ENCODE peak calls at places on chromosomes 4 and X, in nine cellular contexts. M is H1, A is Peyer's patch, K is breast epithelium, F is endodermal cell, L is psoas muscle, J is IMR-90, C is esophagus squamous epithelium, G is heart left ventricle. X is an unnamed sample. For H3K27me3, the result is how much of the 10 kb centered on the place peaks cover.

GRCh38 chrX:41802958-41803357 is 79.0 kb downstream of the GPR82 start:
- DNase-seq in M (peak), K (no peak), C (no peak), G (no peak), L (no peak), J (no peak), F (peak), A (no peak), X (no peak)

GRCh38 chrX:106608016-106608415 is 3.8 kb upstream of the RADX start:
- DNase-seq in K (no peak), J (no peak), F (no peak), L (no peak), G (no peak), M (no peak), A (no peak), C (no peak), X (no peak)

GRCh38 chrX:63128509-63128908 is 222.6 kb downstream of the SPIN4 start:
- DNase-seq in A (no peak), C (no peak), J (peak), K (no peak), G (no peak), M (no peak), F (peak), L (no peak), X (no peak)

GRCh38 chr4:3270141-3270611 is 21.2 kb downstream of the MSANTD1 start:
- DNase-seq in G (no peak), A (no peak), C (no peak), J (no peak), L (peak), K (no peak), M (no peak), F (no peak), X (no peak)

GRCh38 chrX:24988314-24988713 is 27.5 kb downstream of the ARX start:
- DNase-seq in K (no peak), J (no peak), F (no peak), G (no peak), A (no peak), C (no peak), M (no peak), L (no peak), X (no peak)

GRCh38 chr4:176357359-176358082 is 37.8 kb downstream of the SPCS3 start:
- DNase-seq in L (no peak), J (peak), F (no peak), G (no peak), C (no peak), A (no peak), K (no peak), M (no peak), X (no peak)

GRCh38 chrX:130086414-130087207 is 23.7 kb downstream of the ELF4 start:
- DNase-seq in F (no peak), M (no peak), A (peak), L (no peak), C (peak), G (no peak), J (no peak), K (no peak), X (no peak)

GRCh38 chrX:47873123-47873522 is 36.4 kb downstream of the ZNF81 start:
- DNase-seq in C (no peak), F (no peak), G (no peak), L (no peak), M (no peak), K (no peak), A (no peak), J (no peak), X (no peak)

GRCh38 chr4:110480741-110481271 is 4.9 kb downstream of the ENPEP start:
- DNase-seq in J (no peak), M (no peak), C (no peak), F (no peak), L (no peak), G (no peak), K (no peak), A (no peak), X (no peak)

GRCh38 chrX:53440631-53441517 is 6.7 kb upstream of the HSD17B10 start:
- DNase-seq in M (no peak), A (peak), L (peak), K (peak), F (peak), C (peak), G (peak), J (peak), X (peak)

GRCh38 chrX:22134681-22135080 is 102.6 kb downstream of the PHEX start:
- DNase-seq in J (peak), L (no peak), K (no peak), A (no peak), M (no peak), G (no peak), F (no peak), C (no peak), X (peak)

GRCh38 chr4:23889814-23890269 is at the start of gene PPARGC1A:
- DNase-seq in A (no peak), J (peak), M (no peak), F (peak), L (peak), C (no peak), K (peak), G (no peak), X (no peak)

GRCh38 chr4:118158946-118159345 is 124.7 kb downstream of the NDST3 start:
- DNase-seq in F (no peak), C (no peak), G (no peak), J (no peak), L (no peak), K (no peak), M (no peak), A (no peak), X (no peak)

GRCh38 chrX:56232221-56233082 is at the start of gene KLF8:
- DNase-seq in C (no peak), F (peak), K (peak), M (no peak), G (peak), L (peak), A (peak), J (no peak), X (peak)

GRCh38 chr4:82382756-82383155 is 9.0 kb upstream of the HNRNPD start:
- DNase-seq in L (no peak), A (no peak), G (no peak), M (no peak), C (no peak), K (no peak), F (no peak), J (no peak), X (no peak)

GRCh38 chr4:167868163-167868562 is 224.2 kb upstream of the ANXA10 start:
- DNase-seq in G (no peak), L (no peak), M (no peak), K (no peak), J (peak), A (no peak), F (no peak), C (no peak), X (no peak)

GRCh38 chr4:3819210-3819919 is 53.2 kb downstream of the ADRA2C start:
- DNase-seq in C (no peak), L (peak), F (no peak), M (no peak), G (peak), J (no peak), K (no peak), A (no peak), X (no peak)

GRCh38 chr4:16505726-16506125 is 279.5 kb upstream of the TAPT1 start:
- DNase-seq in J (peak), F (peak), G (no peak), L (no peak), A (no peak), M (peak), K (no peak), C (no peak), X (no peak)

GRCh38 chrX:37350034-37350365 is 836 bp downstream of the PRRG1 start:
- DNase-seq in A (no peak), F (no peak), L (no peak), G (no peak), J (peak), M (no peak), C (no peak), K (no peak), X (no peak)

GRCh38 chrX:50442426-50443116 is 28.1 kb downstream of the DGKK start:
- DNase-seq in K (no peak), M (no peak), F (no peak), G (no peak), C (no peak), J (no peak), L (no peak), A (no peak), X (no peak)

GRCh38 chrX:9895225-9895912 is 71.8 kb upstream of the CLDN34 start:
- DNase-seq in J (no peak), A (no peak), L (no peak), F (no peak), C (no peak), G (no peak), M (no peak), K (no peak), X (no peak)

GRCh38 chr4:168304744-168305459 is 13.7 kb downstream of the DDX60 start:
- DNase-seq in G (no peak), C (no peak), L (no peak), J (peak), A (no peak), K (no peak), M (no peak), F (no peak), X (peak)

GRCh38 chr4:31204895-31205294 is 484.7 kb downstream of the PCDH7 start:
- DNase-seq in A (no peak), F (no peak), M (no peak), K (no peak), J (no peak), C (no peak), L (no peak), G (no peak), X (no peak)

GRCh38 chr4:42018451-42018850 is 28.1 kb downstream of the SLC30A9 start:
- DNase-seq in C (no peak), K (no peak), A (no peak), L (no peak), M (no peak), J (no peak), F (no peak), G (no peak), X (no peak)

GRCh38 chrX:3066555-3066954 is 25.3 kb downstream of the ARSF start:
- DNase-seq in A (no peak), M (no peak), G (no peak), F (no peak), C (no peak), J (peak), L (no peak), K (no peak), X (peak)

GRCh38 chr4:169099775-169100180 is 89.7 kb upstream of the CBR4 start:
- DNase-seq in J (peak), F (no peak), K (no peak), A (no peak), M (no peak), C (no peak), G (no peak), L (no peak), X (no peak)

GRCh38 chrX:6778547-6779231 is 243.8 kb upstream of the VCX3A start:
- DNase-seq in F (peak), J (no peak), K (no peak), A (no peak), M (no peak), G (no peak), C (no peak), L (no peak), X (no peak)

GRCh38 chr4:57157611-57158137 is 47.5 kb upstream of the IGFBP7 start:
- DNase-seq in L (no peak), G (no peak), A (no peak), F (no peak), J (no peak), K (no peak), M (no peak), C (no peak), X (no peak)

GRCh38 chr4:8601556-8601955 is 9.0 kb downstream of the CPZ start:
- DNase-seq in L (no peak), M (no peak), A (no peak), J (no peak), C (no peak), G (no peak), K (no peak), F (no peak), X (no peak)

GRCh38 chrX:120299928-120300327 is 11.3 kb downstream of the TMEM255A start:
- DNase-seq in K (no peak), A (no peak), F (peak), L (no peak), M (no peak), J (no peak), C (no peak), G (no peak), X (no peak)

GRCh38 chr4:138334346-138335016 is 92.3 kb upstream of the SLC7A11 start:
- DNase-seq in F (no peak), C (no peak), J (no peak), K (no peak), G (no peak), A (no peak), M (no peak), L (no peak), X (no peak)

GRCh38 chr4:177275999-177276398 is 33.7 kb upstream of the NEIL3 start:
- DNase-seq in C (no peak), A (no peak), M (no peak), F (no peak), K (no peak), J (no peak), L (no peak), G (no peak), X (no peak)

GRCh38 chr4:94686086-94686485 is 71.7 kb upstream of the BMPR1B start:
- DNase-seq in A (no peak), L (no peak), F (no peak), C (no peak), M (no peak), G (no peak), J (no peak), K (no peak), X (no peak)

GRCh38 chr4:102554482-102554881 is 53.3 kb downstream of the NFKB1 start:
- DNase-seq in L (peak), F (peak), K (no peak), A (no peak), M (no peak), J (peak), G (peak), C (no peak), X (no peak)

DNA sequence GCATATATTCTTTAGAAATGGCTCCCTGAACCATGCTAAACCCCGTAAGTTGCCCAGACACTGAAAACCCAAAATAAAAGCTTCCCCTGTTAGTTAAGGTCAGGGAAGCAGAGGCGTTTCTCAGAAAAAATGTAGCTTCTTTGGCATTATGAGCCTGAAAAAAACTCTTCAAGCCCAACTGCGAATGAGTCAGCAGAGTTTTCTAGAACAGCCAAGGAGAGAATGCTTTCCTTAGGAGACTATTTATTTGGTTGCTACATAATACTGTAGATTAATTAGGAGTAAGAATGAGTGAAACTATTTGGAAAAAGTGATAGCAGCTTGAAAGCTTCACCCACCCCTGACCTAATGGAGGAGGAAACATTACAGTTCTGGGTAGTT is 53.9 kb upstream of the ATXN3L start:
- DNase-seq in F (no peak), J (peak), G (no peak), M (no peak), K (no peak), A (no peak), L (no peak), C (no peak), X (no peak)
- H3K27ac ChIP-seq in F (no peak), J (peak), G (peak), M (no peak), K (peak), A (no peak), L (no peak), C (peak), X (peak)

DNA sequence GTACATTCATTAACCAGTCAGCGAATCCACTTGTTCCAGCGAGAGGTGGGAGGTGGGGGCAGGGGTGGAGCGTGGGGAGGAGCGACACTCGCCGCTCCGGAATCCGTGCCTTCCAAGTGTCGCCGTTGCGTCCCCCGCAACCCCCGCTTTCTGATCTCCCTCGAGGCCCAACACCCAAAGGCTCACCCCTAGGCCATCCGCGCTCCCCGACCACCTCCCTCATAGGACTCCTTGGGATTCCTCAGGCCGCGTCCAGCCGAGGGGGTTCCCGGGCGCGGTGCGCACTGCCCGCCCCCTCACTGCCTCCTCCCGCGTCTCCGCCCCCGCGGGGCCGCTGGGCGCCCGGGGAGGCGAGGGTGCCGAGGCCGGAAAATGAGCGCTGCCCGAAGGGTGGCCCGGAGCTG is 108.1 kb upstream of the STOX2 start:
- DNase-seq in J (no peak), C (no peak), F (no peak), G (no peak), L (no peak), A (no peak), M (no peak), K (no peak), X (no peak)
- H3K27me3 ChIP-seq in J (under half), C (under half), F (half or more), G (under half), L (half or more), A (under half), M (under half), K (under half), X (half or more)

GRCh38 chr4:64715741-64716140 is 306.5 kb upstream of the TECRL start:
- DNase-seq in A (no peak), C (no peak), K (no peak), G (no peak), M (no peak), J (no peak), F (no peak), L (no peak), X (no peak)

GRCh38 chr4:64718091-64718490 is 308.8 kb upstream of the TECRL start:
- DNase-seq in L (no peak), C (no peak), J (no peak), M (no peak), G (no peak), K (no peak), F (no peak), A (no peak), X (no peak)

GRCh38 chr4:64713256-64713840 is 304.1 kb upstream of the TECRL start:
- DNase-seq in G (no peak), C (no peak), M (no peak), J (peak), L (no peak), K (no peak), A (no peak), F (no peak), X (peak)
- TF ChIP-seq CTCF in G (peak), C (no peak), M (no peak), J (peak), L (peak), K (no peak), A (peak), F (peak), X (peak)

GRCh38 chr4:163568835-163569234 is 74.3 kb downstream of the TMA16 start:
- DNase-seq in G (no peak), C (no peak), A (no peak), F (no peak), L (no peak), K (no peak), M (no peak), J (no peak), X (no peak)
- H3K27ac ChIP-seq in G (no peak), C (no peak), A (no peak), F (no peak), L (no peak), K (no peak), M (no peak), J (no peak), X (no peak)

GRCh38 chr4:814312-814850 is 11.5 kb downstream of the CPLX1 start:
- DNase-seq in K (no peak), A (no peak), F (no peak), C (no peak), J (no peak), M (no peak), L (no peak), G (no peak), X (no peak)

GRCh38 chr4:813900-814299 is 12.0 kb downstream of the CPLX1 start:
- DNase-seq in C (no peak), G (no peak), J (no peak), F (peak), L (no peak), M (no peak), K (no peak), A (no peak), X (no peak)

GRCh38 chr4:818106-818921 is 7.6 kb downstream of the CPLX1 start:
- DNase-seq in A (no peak), L (no peak), C (no peak), F (peak), G (no peak), K (no peak), J (no peak), M (no peak), X (no peak)

GRCh38 chr4:819401-820229 is 6.3 kb downstream of the CPLX1 start:
- DNase-seq in G (no peak), F (peak), C (no peak), J (no peak), K (no peak), M (no peak), A (no peak), L (no peak), X (no peak)

GRCh38 chr4:815464-816146 is 10.3 kb downstream of the CPLX1 start:
- DNase-seq in L (no peak), C (no peak), F (no peak), G (no peak), M (no peak), A (no peak), J (no peak), K (no peak), X (no peak)
- H3K27me3 ChIP-seq in L (half or more), C (half or more), F (half or more), G (under half), M (under half), A (under half), J (half or more), K (under half), X (half or more)